ENCODE peak calls at places on chromosomes 5 and 9, in four cellular contexts. Y, F, Z and N are unnamed samples.

GRCh38 chr9:133153227-133154096 is 10.3 kb downstream of the GBGT1 start:
- DNase-seq in Z (no peak), F (no peak), Y (no peak), N (no peak)

GRCh38 chr5:147688965-147689364 is 93.6 kb downstream of the JAKMIP2 start:
- DNase-seq in F (no peak), Y (no peak), Z (no peak), N (no peak)

GRCh38 chr5:54090495-54091084 is 219.8 kb downstream of the ARL15 start:
- DNase-seq in F (no peak), Y (no peak), Z (peak; percentile 27), N (no peak)

GRCh38 chr9:115396071-115396529 is 278.1 kb upstream of the TNC start:
- DNase-seq in Y (no peak), Z (no peak), F (no peak), N (no peak)

GRCh38 chr5:81154725-81155124 is 78.4 kb upstream of the CKMT2 start:
- DNase-seq in Y (no peak), F (no peak), Z (no peak), N (no peak)

GRCh38 chr9:124553738-124554137 is 46.5 kb upstream of the NR5A1 start:
- DNase-seq in F (no peak), Y (no peak), Z (no peak), N (no peak)

GRCh38 chr5:89037090-89037489 is 154.1 kb upstream of the MEF2C start:
- DNase-seq in Y (no peak), F (no peak), Z (no peak), N (no peak)

GRCh38 chr5:133290669-133291235 is 238.9 kb downstream of the HSPA4 start:
- DNase-seq in F (no peak), Z (no peak), Y (no peak), N (no peak)

GRCh38 chr5:147234098-147234824 is 565 bp upstream of the STK32A start:
- DNase-seq in Y (no peak), F (no peak), Z (no peak), N (no peak)

GRCh38 chr5:138635268-138635667 is 60.1 kb upstream of the HSPA9 start:
- DNase-seq in Z (no peak), F (no peak), Y (no peak), N (no peak)

GRCh38 chr5:43997647-43998251 is 391.5 kb downstream of the FGF10 start:
- DNase-seq in Y (no peak), F (no peak), Z (no peak), N (no peak)

GRCh38 chr5:40985501-40985900 is 76.2 kb downstream of the C7 start:
- DNase-seq in F (no peak), Y (no peak), Z (no peak), N (no peak)

GRCh38 chr9:70367305-70367930 is 47.0 kb downstream of the KLF9 start:
- DNase-seq in Y (no peak), Z (no peak), F (no peak), N (no peak)

GRCh38 chr9:121557581-121558422 is 58.2 kb upstream of the GGTA1 start:
- DNase-seq in F (peak; percentile 57), Z (peak; percentile 51), Y (peak; percentile 36), N (no peak)

GRCh38 chr9:4147476-4148214 is 152.2 kb downstream of the GLIS3 start:
- DNase-seq in Y (no peak), F (no peak), Z (no peak), N (no peak)

GRCh38 chr9:100417815-100418214 is 9.1 kb upstream of the MSANTD3 start:
- DNase-seq in Z (no peak), F (no peak), Y (no peak), N (no peak)

GRCh38 chr9:134031071-134031470 is 5.8 kb downstream of the BRD3OS start:
- DNase-seq in F (no peak), Y (no peak), Z (no peak), N (no peak)

GRCh38 chr5:170070556-170071412 is 34.9 kb upstream of the FOXI1 start:
- DNase-seq in Y (peak; percentile 19), Z (peak; percentile 4), F (peak; percentile 79), N (peak; percentile 62)

GRCh38 chr5:98569288-98569687 is 204.2 kb upstream of the RGMB start:
- DNase-seq in F (no peak), Z (no peak), Y (no peak), N (no peak)

GRCh38 chr9:132990781-132991180 is 12.3 kb downstream of the GFI1B start:
- DNase-seq in Z (no peak), Y (no peak), F (no peak), N (no peak)